ENCODE peak calls at places on chromosomes 7 and 10, in six cellular contexts. One of them, this sample, is unnamed.

GRCh38 chr7:81990395-81990794 is 220.5 kb upstream of the HGF start:
- DNase-seq in right lobe of liver: no peak
- DNase-seq in IMR-90: peak; percentile 83
- DNase-seq in heart right ventricle: no peak
- DNase-seq in prostate gland: no peak
- DNase-seq in psoas muscle: no peak
- DNase-seq in this sample: no peak

GRCh38 chr10:12631216-12631615 is 281.9 kb downstream of the CAMK1D start:
- DNase-seq in right lobe of liver: no peak
- DNase-seq in IMR-90: peak; percentile 10
- DNase-seq in heart right ventricle: no peak
- DNase-seq in prostate gland: no peak
- DNase-seq in psoas muscle: no peak
- DNase-seq in this sample: peak; percentile 59

GRCh38 chr10:118045154-118045841 is 1.4 kb downstream of the RAB11FIP2 start:
- DNase-seq in right lobe of liver: no peak
- DNase-seq in IMR-90: no peak
- DNase-seq in heart right ventricle: no peak
- DNase-seq in prostate gland: no peak
- DNase-seq in psoas muscle: no peak
- DNase-seq in this sample: no peak

GRCh38 chr10:119177708-119178370 is 773 bp downstream of the PRDX3 start:
- DNase-seq in right lobe of liver: no peak
- DNase-seq in IMR-90: no peak
- DNase-seq in heart right ventricle: no peak
- DNase-seq in prostate gland: no peak
- DNase-seq in psoas muscle: no peak
- DNase-seq in this sample: no peak

GRCh38 chr7:41981046-41982040 is 255.7 kb downstream of the GLI3 start:
- DNase-seq in right lobe of liver: no peak
- DNase-seq in IMR-90: no peak
- DNase-seq in heart right ventricle: no peak
- DNase-seq in prostate gland: no peak
- DNase-seq in psoas muscle: no peak
- DNase-seq in this sample: peak; percentile 83

GRCh38 chr10:3178070-3178469 is 5.5 kb upstream of the PITRM1 start:
- DNase-seq in right lobe of liver: no peak
- DNase-seq in IMR-90: no peak
- DNase-seq in heart right ventricle: no peak
- DNase-seq in prostate gland: no peak
- DNase-seq in psoas muscle: no peak
- DNase-seq in this sample: no peak

GRCh38 chr7:41709621-41710020 is 6.7 kb upstream of the INHBA start:
- DNase-seq in right lobe of liver: no peak
- DNase-seq in IMR-90: peak; percentile 99
- DNase-seq in heart right ventricle: no peak
- DNase-seq in prostate gland: no peak
- DNase-seq in psoas muscle: no peak
- DNase-seq in this sample: no peak

GRCh38 chr10:125995726-125996304 is 99.5 kb downstream of the FANK1 start:
- DNase-seq in right lobe of liver: no peak
- DNase-seq in IMR-90: no peak
- DNase-seq in heart right ventricle: no peak
- DNase-seq in prostate gland: no peak
- DNase-seq in psoas muscle: no peak
- DNase-seq in this sample: no peak

GRCh38 chr7:43577485-43577951 is 5.4 kb upstream of the STK17A start:
- DNase-seq in right lobe of liver: no peak
- DNase-seq in IMR-90: peak; percentile 61
- DNase-seq in heart right ventricle: no peak
- DNase-seq in prostate gland: no peak
- DNase-seq in psoas muscle: no peak
- DNase-seq in this sample: no peak

GRCh38 chr7:7416031-7416968 is 119.4 kb downstream of the COL28A1 start:
- DNase-seq in right lobe of liver: no peak
- DNase-seq in IMR-90: peak; percentile 45
- DNase-seq in heart right ventricle: no peak
- DNase-seq in prostate gland: peak; percentile 15
- DNase-seq in psoas muscle: no peak
- DNase-seq in this sample: no peak
- H3K27ac ChIP-seq in right lobe of liver: no peak overlapping the region
- H3K27ac ChIP-seq in IMR-90: no peak overlapping the region
- H3K27ac ChIP-seq in heart right ventricle: no peak overlapping the region
- H3K27ac ChIP-seq in prostate gland: no peak overlapping the region
- H3K27ac ChIP-seq in psoas muscle: no peak overlapping the region
- H3K27ac ChIP-seq in this sample: no peak overlapping the region

GRCh38 chr10:44071479-44071878 is 313.4 kb downstream of the CXCL12 start:
- DNase-seq in right lobe of liver: no peak
- DNase-seq in IMR-90: peak; percentile 90
- DNase-seq in heart right ventricle: no peak
- DNase-seq in prostate gland: no peak
- DNase-seq in psoas muscle: no peak
- DNase-seq in this sample: no peak
- TF ChIP-seq CTCF in right lobe of liver: peak; percentile 29
- TF ChIP-seq CTCF in IMR-90: no peak
- TF ChIP-seq CTCF in heart right ventricle: no peak
- TF ChIP-seq CTCF in prostate gland: no peak
- TF ChIP-seq CTCF in psoas muscle: no peak
- TF ChIP-seq CTCF in this sample: no peak

DNA sequence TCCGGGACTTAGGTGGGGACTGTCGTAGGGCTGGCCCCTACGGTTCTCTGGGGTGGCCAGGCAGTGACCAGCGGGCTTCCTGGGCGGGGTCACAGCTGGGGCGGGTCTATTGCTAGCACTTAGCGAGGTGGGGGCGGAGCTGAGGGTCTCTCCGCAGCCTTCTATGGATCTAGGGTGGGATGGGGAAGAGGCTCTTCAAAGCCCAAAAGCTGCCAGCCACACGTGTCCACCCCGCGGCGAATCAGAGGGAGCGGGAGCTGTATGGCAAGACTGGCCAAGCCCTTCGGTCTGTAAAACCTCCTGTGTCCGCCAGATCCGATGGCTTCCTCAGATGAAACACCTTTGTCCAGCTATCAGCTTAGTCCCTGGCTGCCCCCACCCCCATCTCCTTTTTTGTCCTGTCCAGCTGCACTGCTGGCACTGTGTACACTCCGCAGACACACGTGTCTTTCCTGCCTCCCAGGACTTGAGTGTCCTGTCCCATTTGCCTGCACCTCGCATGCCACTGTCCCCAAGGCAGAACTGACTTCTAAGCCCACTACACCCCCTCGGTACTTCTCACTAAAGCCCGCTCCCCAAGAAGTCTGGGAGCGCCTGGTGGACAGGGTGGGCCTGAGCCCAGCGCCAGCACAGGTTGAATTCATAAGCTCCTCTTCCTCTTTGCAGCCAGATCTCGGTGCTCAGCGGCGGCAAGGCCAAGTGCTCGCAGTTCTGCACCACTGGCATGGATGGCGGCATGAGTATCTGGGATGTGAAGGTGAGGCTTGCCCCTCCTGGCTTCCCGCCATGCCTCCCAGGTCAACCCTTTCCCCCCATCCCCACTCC is 14.8 kb downstream of the PDAP1 start:
- DNase-seq in right lobe of liver: no peak
- DNase-seq in IMR-90: no peak
- DNase-seq in heart right ventricle: peak; percentile 62
- DNase-seq in prostate gland: peak; percentile 31
- DNase-seq in psoas muscle: no peak
- DNase-seq in this sample: peak; percentile 71
- H3K36me3 ChIP-seq in right lobe of liver: peaks cover 47% of the 10 kb centered on the region
- H3K36me3 ChIP-seq in IMR-90: peaks cover 68% of the 10 kb centered on the region
- H3K36me3 ChIP-seq in heart right ventricle: peaks cover 89% of the 10 kb centered on the region
- H3K36me3 ChIP-seq in prostate gland: peaks cover 9% of the 10 kb centered on the region
- H3K36me3 ChIP-seq in psoas muscle: peaks cover 77% of the 10 kb centered on the region
- H3K36me3 ChIP-seq in this sample: peaks cover 60% of the 10 kb centered on the region

GRCh38 chr10:93152136-93152535 is 78.4 kb downstream of the CYP26A1 start:
- DNase-seq in right lobe of liver: no peak
- DNase-seq in IMR-90: peak; percentile 22
- DNase-seq in heart right ventricle: no peak
- DNase-seq in prostate gland: no peak
- DNase-seq in psoas muscle: no peak
- DNase-seq in this sample: no peak

GRCh38 chr10:93150289-93150688 is 76.6 kb downstream of the CYP26A1 start:
- DNase-seq in right lobe of liver: no peak
- DNase-seq in IMR-90: no peak
- DNase-seq in heart right ventricle: no peak
- DNase-seq in prostate gland: no peak
- DNase-seq in psoas muscle: no peak
- DNase-seq in this sample: no peak

GRCh38 chr10:93149761-93150160 is 76.1 kb downstream of the CYP26A1 start:
- DNase-seq in right lobe of liver: no peak
- DNase-seq in IMR-90: peak; percentile 4
- DNase-seq in heart right ventricle: no peak
- DNase-seq in prostate gland: no peak
- DNase-seq in psoas muscle: no peak
- DNase-seq in this sample: no peak

GRCh38 chr10:93150990-93151547 is 77.4 kb downstream of the CYP26A1 start:
- DNase-seq in right lobe of liver: no peak
- DNase-seq in IMR-90: no peak
- DNase-seq in heart right ventricle: no peak
- DNase-seq in prostate gland: no peak
- DNase-seq in psoas muscle: no peak
- DNase-seq in this sample: no peak

GRCh38 chr10:93154531-93154930 is 80.8 kb downstream of the CYP26A1 start:
- DNase-seq in right lobe of liver: no peak
- DNase-seq in IMR-90: no peak
- DNase-seq in heart right ventricle: no peak
- DNase-seq in prostate gland: no peak
- DNase-seq in psoas muscle: no peak
- DNase-seq in this sample: no peak
- H3K27ac ChIP-seq in right lobe of liver: no peak overlapping the region
- H3K27ac ChIP-seq in IMR-90: no peak overlapping the region
- H3K27ac ChIP-seq in heart right ventricle: no peak overlapping the region
- H3K27ac ChIP-seq in prostate gland: no peak overlapping the region
- H3K27ac ChIP-seq in psoas muscle: no peak overlapping the region
- H3K27ac ChIP-seq in this sample: no peak overlapping the region

GRCh38 chr10:97894092-97894491 is 44.4 kb downstream of the GOLGA7B start:
- DNase-seq in right lobe of liver: no peak
- DNase-seq in IMR-90: no peak
- DNase-seq in heart right ventricle: no peak
- DNase-seq in prostate gland: no peak
- DNase-seq in psoas muscle: no peak
- DNase-seq in this sample: no peak

GRCh38 chr10:97892961-97893360 is 43.3 kb downstream of the GOLGA7B start:
- DNase-seq in right lobe of liver: no peak
- DNase-seq in IMR-90: no peak
- DNase-seq in heart right ventricle: no peak
- DNase-seq in prostate gland: no peak
- DNase-seq in psoas muscle: no peak
- DNase-seq in this sample: no peak

GRCh38 chr10:97891497-97892167 is 42.0 kb downstream of the GOLGA7B start:
- DNase-seq in right lobe of liver: no peak
- DNase-seq in IMR-90: no peak
- DNase-seq in heart right ventricle: no peak
- DNase-seq in prostate gland: no peak
- DNase-seq in psoas muscle: no peak
- DNase-seq in this sample: peak; percentile 91

GRCh38 chr10:97895084-97895483 is 45.4 kb downstream of the GOLGA7B start:
- DNase-seq in right lobe of liver: no peak
- DNase-seq in IMR-90: no peak
- DNase-seq in heart right ventricle: no peak
- DNase-seq in prostate gland: no peak
- DNase-seq in psoas muscle: no peak
- DNase-seq in this sample: no peak

GRCh38 chr10:97892506-97892905 is 42.9 kb downstream of the GOLGA7B start:
- DNase-seq in right lobe of liver: no peak
- DNase-seq in IMR-90: no peak
- DNase-seq in heart right ventricle: no peak
- DNase-seq in prostate gland: no peak
- DNase-seq in psoas muscle: no peak
- DNase-seq in this sample: no peak
- TF ChIP-seq CTCF in right lobe of liver: no peak
- TF ChIP-seq CTCF in IMR-90: no peak
- TF ChIP-seq CTCF in heart right ventricle: no peak
- TF ChIP-seq CTCF in prostate gland: no peak
- TF ChIP-seq CTCF in psoas muscle: no peak
- TF ChIP-seq CTCF in this sample: no peak

GRCh38 chr10:29648114-29648982 is 13.6 kb upstream of the SVIL start:
- DNase-seq in right lobe of liver: no peak
- DNase-seq in IMR-90: peak; percentile 38
- DNase-seq in heart right ventricle: no peak
- DNase-seq in prostate gland: no peak
- DNase-seq in psoas muscle: no peak
- DNase-seq in this sample: peak; percentile 25

GRCh38 chr10:29649561-29650551 is 15.1 kb upstream of the SVIL start:
- DNase-seq in right lobe of liver: no peak
- DNase-seq in IMR-90: peak; percentile 93
- DNase-seq in heart right ventricle: no peak
- DNase-seq in prostate gland: no peak
- DNase-seq in psoas muscle: no peak
- DNase-seq in this sample: no peak

GRCh38 chr10:29650552-29650944 is 15.8 kb upstream of the SVIL start:
- DNase-seq in right lobe of liver: no peak
- DNase-seq in IMR-90: no peak
- DNase-seq in heart right ventricle: no peak
- DNase-seq in prostate gland: no peak
- DNase-seq in psoas muscle: no peak
- DNase-seq in this sample: no peak

GRCh38 chr10:29647483-29647882 is 12.7 kb upstream of the SVIL start:
- DNase-seq in right lobe of liver: no peak
- DNase-seq in IMR-90: no peak
- DNase-seq in heart right ventricle: no peak
- DNase-seq in prostate gland: no peak
- DNase-seq in psoas muscle: no peak
- DNase-seq in this sample: no peak

DNA sequence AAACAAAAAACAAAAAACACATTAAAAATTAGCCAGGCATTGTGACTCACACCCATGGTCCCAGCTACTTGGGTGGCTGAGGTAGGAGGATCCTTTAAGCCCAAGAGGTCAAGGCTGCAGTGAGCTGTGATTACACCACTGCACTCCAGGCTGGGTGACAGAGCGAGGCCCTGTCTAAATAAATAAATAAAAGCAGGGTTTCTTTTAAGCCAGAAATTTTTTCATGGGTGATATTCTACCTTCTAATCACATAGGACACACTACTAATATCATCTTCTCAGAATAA is 14.2 kb upstream of the SVIL start:
- DNase-seq in right lobe of liver: no peak
- DNase-seq in IMR-90: peak; percentile 68
- DNase-seq in heart right ventricle: no peak
- DNase-seq in prostate gland: no peak
- DNase-seq in psoas muscle: no peak
- DNase-seq in this sample: peak; percentile 28
- H3K36me3 ChIP-seq in right lobe of liver: no peaks in the 10 kb centered on the region
- H3K36me3 ChIP-seq in IMR-90: peaks cover 1% of the 10 kb centered on the region
- H3K36me3 ChIP-seq in heart right ventricle: no peaks in the 10 kb centered on the region
- H3K36me3 ChIP-seq in prostate gland: no peaks in the 10 kb centered on the region
- H3K36me3 ChIP-seq in psoas muscle: peaks cover 11% of the 10 kb centered on the region
- H3K36me3 ChIP-seq in this sample: no peaks in the 10 kb centered on the region

GRCh38 chr7:151539055-151539714 is 19.5 kb upstream of the RHEB start:
- DNase-seq in right lobe of liver: peak; percentile 18
- DNase-seq in IMR-90: peak; percentile 16
- DNase-seq in heart right ventricle: no peak
- DNase-seq in prostate gland: no peak
- DNase-seq in psoas muscle: no peak
- DNase-seq in this sample: peak; percentile 32
- H3K27ac ChIP-seq in right lobe of liver: no peak overlapping the region
- H3K27ac ChIP-seq in IMR-90: no peak overlapping the region
- H3K27ac ChIP-seq in heart right ventricle: no peak overlapping the region
- H3K27ac ChIP-seq in prostate gland: peak overlapping the region; percentile 30
- H3K27ac ChIP-seq in psoas muscle: no peak overlapping the region
- H3K27ac ChIP-seq in this sample: no peak overlapping the region